ENCODE peak calls at places on chromosome 15, in four cellular contexts. N, T, X and G are unnamed samples.

GRCh38 chr15:99331366-99331765 is 80.1 kb downstream of the LRRC28 start:
- DNase-seq in N (no peak), T (no peak), X (no peak), G (no peak)

GRCh38 chr15:62280625-62281024 is 115.5 kb upstream of the C2CD4B start:
- DNase-seq in N (no peak), T (no peak), X (no peak), G (no peak)

GRCh38 chr15:74422723-74423442 is 10.9 kb downstream of the SEMA7A start:
- DNase-seq in N (peak; percentile 70), T (peak; percentile 82), X (no peak), G (peak; percentile 37)

GRCh38 chr15:62063851-62064635 is 2.7 kb upstream of the C2CD4A start:
- DNase-seq in N (no peak), T (no peak), X (no peak), G (no peak)

GRCh38 chr15:87439090-87439489 is 817.4 kb downstream of the NTRK3 start:
- DNase-seq in N (no peak), T (no peak), X (no peak), G (no peak)

GRCh38 chr15:91469627-91470567 is 369.8 kb downstream of the SV2B start:
- DNase-seq in N (no peak), T (no peak), X (peak; percentile 35), G (no peak)

GRCh38 chr15:90075420-90076289 is 26.6 kb downstream of the IDH2 start:
- DNase-seq in N (no peak), T (peak; percentile 57), X (no peak), G (peak; percentile 46)

GRCh38 chr15:78709263-78709882 is 68.4 kb upstream of the CHRNB4 start:
- DNase-seq in N (no peak), T (peak; percentile 39), X (peak; percentile 78), G (peak; percentile 90)

GRCh38 chr15:40357246-40357645 is 773 bp upstream of the DISP2 start:
- DNase-seq in N (no peak), T (no peak), X (no peak), G (no peak)

GRCh38 chr15:52308446-52309153 is 13.0 kb upstream of the MYO5C start:
- DNase-seq in N (no peak), T (no peak), X (no peak), G (no peak)

GRCh38 chr15:75727031-75727531 is 14.4 kb upstream of the CSPG4 start:
- DNase-seq in N (no peak), T (no peak), X (no peak), G (no peak)

GRCh38 chr15:39586387-39587171 is 5.7 kb downstream of the THBS1 start:
- DNase-seq in N (no peak), T (no peak), X (no peak), G (no peak)

GRCh38 chr15:91426412-91426811 is 326.4 kb downstream of the SV2B start:
- DNase-seq in N (no peak), T (no peak), X (no peak), G (no peak)

GRCh38 chr15:82970078-82970686 is 15.8 kb upstream of the RAMAC start:
- DNase-seq in N (no peak), T (no peak), X (no peak), G (no peak)

GRCh38 chr15:51186121-51186795 is 91.6 kb upstream of the TNFAIP8L3 start:
- DNase-seq in N (no peak), T (no peak), X (peak; percentile 17), G (no peak)

GRCh38 chr15:67862771-67863441 is 23.1 kb upstream of the RNU6-1 start:
- DNase-seq in N (no peak), T (no peak), X (no peak), G (no peak)

GRCh38 chr15:48582472-48583235 is 62.9 kb downstream of the FBN1 start:
- DNase-seq in N (no peak), T (no peak), X (no peak), G (no peak)

GRCh38 chr15:98866503-98866902 is 141.1 kb downstream of the PGPEP1L start:
- DNase-seq in N (no peak), T (no peak), X (no peak), G (no peak)

GRCh38 chr15:43799209-43799944 is 643 bp downstream of the SERINC4 start:
- DNase-seq in N (no peak), T (no peak), X (peak; percentile 26), G (no peak)

GRCh38 chr15:95840004-95840403 is 490.5 kb upstream of the NR2F2 start:
- DNase-seq in N (no peak), T (no peak), X (no peak), G (no peak)

GRCh38 chr15:68345481-68345880 is 67.9 kb downstream of the FEM1B start:
- DNase-seq in N (no peak), T (no peak), X (no peak), G (no peak)

GRCh38 chr15:31306426-31307269 is 20.0 kb upstream of the KLF13 start:
- DNase-seq in N (peak; percentile 91), T (no peak), X (no peak), G (peak; percentile 96)

GRCh38 chr15:57395292-57395691 is 19.0 kb downstream of the CGNL1 start:
- DNase-seq in N (no peak), T (no peak), X (no peak), G (no peak)

GRCh38 chr15:31374489-31374888 is 47.9 kb downstream of the KLF13 start:
- DNase-seq in N (no peak), T (no peak), X (no peak), G (no peak)

GRCh38 chr15:45674646-45675045 is 39.8 kb downstream of the SQOR start:
- DNase-seq in N (no peak), T (no peak), X (no peak), G (no peak)

GRCh38 chr15:59165726-59166125 is 40.9 kb upstream of the LDHAL6B start:
- DNase-seq in N (no peak), T (no peak), X (no peak), G (no peak)

GRCh38 chr15:96327155-96327741 is 3.3 kb upstream of the NR2F2 start:
- DNase-seq in N (no peak), T (peak; percentile 81), X (peak; percentile 76), G (no peak)

GRCh38 chr15:60370804-60371700 is 26.7 kb downstream of the ANXA2 start:
- DNase-seq in N (no peak), T (peak; percentile 70), X (no peak), G (no peak)

GRCh38 chr15:22893881-22894280 is 55.4 kb downstream of the NIPA2 start:
- DNase-seq in N (no peak), T (no peak), X (no peak), G (no peak)

GRCh38 chr15:29612701-29613100 is 209.6 kb downstream of the TJP1 start:
- DNase-seq in N (no peak), T (no peak), X (no peak), G (no peak)

GRCh38 chr15:73051402-73051810 is 857 bp upstream of the NEO1 start:
- DNase-seq in N (no peak), T (no peak), X (no peak), G (peak; percentile 47)

GRCh38 chr15:99279783-99280307 is 28.6 kb downstream of the LRRC28 start:
- DNase-seq in N (no peak), T (no peak), X (no peak), G (no peak)

GRCh38 chr15:40957581-40958051 is 4.3 kb downstream of the CHAC1 start:
- DNase-seq in N (no peak), T (no peak), X (no peak), G (no peak)

GRCh38 chr15:89096664-89097063 is 8.4 kb downstream of the ABHD2 start:
- DNase-seq in N (no peak), T (no peak), X (no peak), G (no peak)

GRCh38 chr15:23912191-23912590 is 225.1 kb upstream of the NDN start:
- DNase-seq in N (peak; percentile 15), T (no peak), X (no peak), G (peak; percentile 70)

GRCh38 chr15:56699743-56700142 is 33.6 kb downstream of the ZNF280D start:
- DNase-seq in N (no peak), T (no peak), X (no peak), G (no peak)

GRCh38 chr15:68653795-68654194 is 75.0 kb downstream of the CORO2B start:
- DNase-seq in N (no peak), T (no peak), X (no peak), G (no peak)

GRCh38 chr15:95024388-95024787 is 793.0 kb downstream of the MCTP2 start:
- DNase-seq in N (no peak), T (no peak), X (peak; percentile 8), G (no peak)

GRCh38 chr15:50182233-50183013 is 427 bp downstream of the SLC27A2 start:
- DNase-seq in N (no peak), T (no peak), X (no peak), G (peak; percentile 36)

DNA sequence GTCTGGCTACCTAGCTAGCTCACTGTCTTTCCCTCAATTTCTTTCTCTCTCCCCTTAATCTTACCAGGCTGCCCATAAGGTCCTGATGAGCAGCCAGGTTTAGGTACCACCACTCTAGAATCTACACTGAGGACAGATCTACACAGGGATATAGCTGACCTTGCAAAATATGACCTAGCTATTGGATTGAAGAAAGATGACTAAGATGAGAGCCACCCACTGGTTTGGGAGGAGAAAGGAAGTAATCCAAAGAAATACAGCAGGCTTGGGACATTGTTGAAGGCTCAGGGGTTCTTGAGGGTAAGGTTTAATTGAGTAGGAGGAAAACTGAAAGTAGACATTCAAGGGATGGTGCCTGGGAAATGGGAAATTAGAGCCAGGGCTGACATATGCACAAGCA is 142.0 kb upstream of the TMC3 start:
- DNase-seq in N (no peak), T (no peak), X (no peak), G (no peak)
- TF ChIP-seq JUN in N (no peak), T (no peak), X (no peak), G (no peak)

DNA sequence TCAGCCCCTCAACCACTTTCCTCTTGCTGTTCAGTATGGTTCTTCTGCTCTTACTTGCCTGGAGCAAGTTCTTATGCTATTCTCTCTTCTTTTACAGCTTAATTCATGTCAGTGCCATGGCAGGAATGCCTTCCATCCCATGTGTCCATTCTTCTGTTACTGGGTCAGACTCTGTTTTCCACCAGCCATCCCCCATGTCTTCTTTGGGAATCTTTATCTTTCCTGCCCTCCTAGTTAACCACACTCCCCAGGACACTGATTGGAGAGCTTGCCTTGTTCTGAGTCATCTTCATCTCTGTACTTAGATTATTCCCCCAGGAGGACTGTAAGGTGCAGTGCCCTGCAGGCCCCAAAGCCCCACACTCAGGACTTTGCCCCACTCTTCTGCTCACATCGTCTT is 3.5 kb downstream of the ABHD17C start:
- DNase-seq in N (no peak), T (no peak), X (no peak), G (no peak)
- TF ChIP-seq SP1 in N (no peak), T (no peak), X (no peak), G (no peak)

DNA sequence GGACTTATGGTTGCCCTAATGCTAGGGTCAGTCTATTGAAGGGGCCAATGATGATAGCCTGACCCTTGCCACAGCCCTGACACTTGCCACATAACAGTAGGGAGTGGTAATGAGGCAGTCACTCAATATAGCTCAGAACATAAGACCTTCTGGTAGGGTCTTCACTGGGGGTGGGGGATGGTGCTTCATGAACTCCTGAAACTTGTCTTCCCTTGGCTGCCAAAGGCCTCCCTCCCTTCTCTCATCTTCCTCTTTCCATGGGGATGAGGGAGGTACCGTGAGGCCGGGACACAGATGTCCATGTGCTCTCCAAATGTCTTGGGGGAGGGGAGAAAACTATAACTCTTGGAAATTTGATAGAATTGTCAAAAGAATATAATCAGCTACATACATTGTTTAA is 21.1 kb upstream of the THSD4 start:
- DNase-seq in N (no peak), T (no peak), X (no peak), G (no peak)
- TF ChIP-seq JUN in N (no peak), T (no peak), X (no peak), G (no peak)

GRCh38 chr15:101510212-101511197 is 21.0 kb upstream of the PCSK6 start:
- DNase-seq in N (no peak), T (no peak), X (no peak), G (no peak)
- TF ChIP-seq SP1 in N (no peak), T (no peak), X (no peak), G (no peak)